ENCODE peak calls at places on chromosomes 4 and X, in six cellular contexts. R is fibroblast of pulmonary artery, F is lower leg skin, P is AG09309, J is BE2C, Y is AG04449. Q is an unnamed sample.

GRCh38 chrX:115679460-115679859 is 118.5 kb downstream of the PLS3 start:
- DNase-seq in R (peak), P (no peak), Y (no peak), J (no peak), F (no peak), Q (peak)

GRCh38 chr4:37324526-37324925 is 80.0 kb downstream of the NWD2 start:
- DNase-seq in R (no peak), F (no peak), J (no peak), P (no peak), Y (no peak), Q (no peak)

GRCh38 chr4:132427125-132427524 is 722.0 kb upstream of the PCDH10 start:
- DNase-seq in F (no peak), P (no peak), R (no peak), J (no peak), Y (no peak), Q (no peak)

GRCh38 chr4:127155121-127155520 is 477.6 kb upstream of the INTU start:
- DNase-seq in R (no peak), P (no peak), F (no peak), Y (no peak), J (no peak), Q (no peak)

GRCh38 chr4:113825272-113825671 is 63.7 kb upstream of the CAMK2D start:
- DNase-seq in P (no peak), Y (no peak), F (no peak), R (no peak), J (no peak), Q (no peak)

GRCh38 chr4:94169803-94170372 is 37.8 kb upstream of the SMARCAD1 start:
- DNase-seq in P (no peak), F (no peak), J (no peak), R (no peak), Y (no peak), Q (no peak)

GRCh38 chr4:36010531-36010930 is 233.8 kb downstream of the ARAP2 start:
- DNase-seq in R (peak), F (no peak), J (no peak), P (no peak), Y (no peak), Q (no peak)

GRCh38 chr4:55931833-55932232 is 16.9 kb upstream of the CEP135 start:
- DNase-seq in P (no peak), F (no peak), J (no peak), Y (no peak), R (peak), Q (peak)

GRCh38 chr4:185165605-185166063 is 22.6 kb downstream of the SLC25A4 start:
- DNase-seq in R (peak), Y (peak), J (no peak), F (no peak), P (peak), Q (peak)

GRCh38 chr4:40417941-40418340 is 82.8 kb downstream of the CHRNA9 start:
- DNase-seq in P (no peak), F (no peak), R (no peak), J (no peak), Y (no peak), Q (no peak)

GRCh38 chr4:171849823-171850222 is 36.6 kb downstream of the GALNTL6 start:
- DNase-seq in J (no peak), P (no peak), R (no peak), Y (no peak), F (no peak), Q (no peak)

GRCh38 chr4:171851295-171851694 is 38.1 kb downstream of the GALNTL6 start:
- DNase-seq in P (no peak), F (no peak), J (no peak), Y (no peak), R (no peak), Q (no peak)

GRCh38 chr4:171847751-171848150 is 34.5 kb downstream of the GALNTL6 start:
- DNase-seq in F (no peak), Y (no peak), R (no peak), P (no peak), J (no peak), Q (no peak)

GRCh38 chr4:171846893-171847292 is 33.7 kb downstream of the GALNTL6 start:
- DNase-seq in J (no peak), P (no peak), F (no peak), R (no peak), Y (no peak), Q (no peak)

GRCh38 chr4:171846232-171846631 is 33.0 kb downstream of the GALNTL6 start:
- DNase-seq in R (peak), P (no peak), Y (peak), F (no peak), J (peak), Q (no peak)
- TF ChIP-seq CTCF in R (peak), P (peak), Y (peak), F (no peak), J (peak), Q (no peak)

GRCh38 chr4:180434131-180434895 is 1808.9 kb upstream of the TENM3 start:
- DNase-seq in F (no peak), J (no peak), P (no peak), Y (no peak), R (no peak), Q (no peak)

GRCh38 chr4:180436366-180436765 is 1806.8 kb upstream of the TENM3 start:
- DNase-seq in Y (no peak), F (no peak), R (no peak), J (no peak), P (no peak), Q (no peak)

DNA sequence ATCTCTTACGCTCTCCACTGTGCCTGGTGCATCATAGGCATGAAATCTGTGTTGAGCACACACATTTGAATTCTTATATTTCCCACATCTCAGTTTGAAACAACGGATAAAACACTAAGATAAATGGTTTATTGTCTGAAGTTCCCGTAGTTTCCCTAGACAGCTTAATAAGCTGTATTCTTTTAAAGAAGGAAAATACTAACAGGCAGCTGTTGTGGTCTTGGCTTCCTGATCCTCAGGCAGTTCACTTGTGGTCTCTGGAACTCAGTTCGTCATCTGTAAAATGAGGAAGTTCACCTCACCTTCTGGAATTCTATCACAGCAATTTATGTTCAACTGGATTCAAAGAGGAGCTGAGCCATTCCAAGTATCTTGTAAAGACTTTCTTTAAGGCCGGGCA is 1805.6 kb upstream of the TENM3 start:
- DNase-seq in R (no peak), F (no peak), J (no peak), Y (no peak), P (no peak), Q (no peak)
- H3K4me3 ChIP-seq in R (no peak), F (no peak), J (no peak), Y (no peak), P (no peak), Q (no peak)

DNA sequence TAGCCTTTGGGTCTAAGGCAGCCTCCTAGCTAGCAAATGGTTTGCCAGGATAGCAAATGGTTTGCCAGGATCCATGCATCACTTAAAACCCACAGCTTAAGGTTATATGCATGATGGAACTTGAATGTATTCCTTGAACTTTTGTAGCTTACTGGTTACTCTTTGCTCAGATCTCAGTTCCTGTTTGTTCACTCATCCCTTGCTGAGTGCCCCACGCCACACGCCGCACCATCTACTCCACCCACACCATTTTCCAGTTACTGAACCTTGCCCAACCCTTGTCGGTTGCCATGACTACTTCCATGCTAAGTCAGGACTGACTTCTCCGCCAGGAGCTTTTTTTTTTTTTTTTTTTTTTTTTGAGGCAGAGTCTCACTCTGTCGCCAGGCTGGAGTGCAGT is 29.5 kb upstream of the XIAP start:
- DNase-seq in R (no peak), P (peak), Y (no peak), J (no peak), F (peak), Q (no peak)
- TF ChIP-seq CTCF in R (no peak), P (no peak), Y (no peak), J (no peak), F (no peak), Q (no peak)

DNA sequence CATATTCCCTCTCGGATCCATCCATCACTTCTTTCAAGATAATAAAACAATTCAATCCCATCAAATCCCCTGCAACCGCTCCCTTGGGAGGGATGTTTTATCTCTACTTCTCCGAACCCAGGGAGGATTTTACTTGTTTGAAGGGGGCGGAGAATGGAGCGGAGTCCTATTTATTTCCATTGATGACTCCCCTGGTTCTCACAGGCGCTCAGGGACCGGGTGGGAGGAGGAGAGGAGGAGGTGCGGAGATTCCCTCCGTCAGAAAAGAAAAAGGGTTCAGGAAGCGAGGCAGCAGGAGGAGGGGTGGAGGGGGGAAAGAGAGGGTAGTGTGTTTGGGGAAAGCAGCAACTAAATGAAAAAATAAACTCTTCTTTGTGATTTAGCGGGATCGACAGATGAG is 2.1 kb downstream of the NDNF start:
- DNase-seq in F (no peak), P (no peak), R (no peak), J (no peak), Y (no peak), Q (no peak)
- H3K4me3 ChIP-seq in F (no peak), P (no peak), R (no peak), J (no peak), Y (peak), Q (no peak)

DNA sequence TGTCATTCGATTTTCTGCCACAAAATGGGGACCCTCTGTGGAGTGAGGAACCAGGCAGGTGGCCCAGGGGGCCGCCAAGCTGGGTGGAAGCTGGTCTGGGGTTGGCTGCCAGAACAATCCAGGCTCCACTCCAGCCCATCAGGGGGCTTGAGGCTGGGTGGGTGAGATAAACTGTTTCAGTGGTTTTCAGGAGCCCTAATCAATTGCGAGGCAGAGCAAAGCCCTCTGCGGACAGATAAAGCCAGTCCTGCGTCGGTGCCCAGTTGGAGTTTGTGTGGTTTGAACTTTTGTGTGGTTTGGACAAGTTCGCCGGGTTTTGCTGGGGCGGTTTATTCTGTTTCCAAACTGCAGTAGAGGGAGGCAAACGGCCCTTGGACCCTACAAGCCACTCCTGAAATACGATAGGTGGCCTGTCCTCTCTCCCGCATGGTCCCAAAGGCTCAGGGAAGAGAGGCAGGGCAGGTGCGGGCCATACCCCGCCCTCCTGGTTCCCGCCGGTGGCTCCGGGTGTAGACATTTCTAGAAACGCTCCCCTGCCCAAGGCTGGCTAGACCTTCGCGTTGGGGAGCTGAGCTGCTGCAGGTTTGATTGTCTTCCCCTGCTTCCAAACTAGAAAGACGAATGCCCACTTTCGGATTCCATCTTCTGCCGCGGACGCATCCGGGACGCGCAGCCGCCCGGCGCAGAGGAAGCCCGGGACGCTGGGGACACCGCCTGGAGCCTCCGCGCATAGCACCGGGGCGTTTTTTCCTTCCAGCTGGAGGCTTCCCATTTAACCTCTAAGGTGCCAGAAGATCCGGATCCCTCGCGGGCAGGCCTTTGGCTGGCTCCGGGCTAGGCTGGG is 169.0 kb upstream of the BCOR start:
- DNase-seq in J (peak), R (peak), P (no peak), F (no peak), Y (no peak), Q (peak)
- TF ChIP-seq CTCF in J (peak), R (peak), P (peak), F (no peak), Y (peak), Q (peak)

GRCh38 chrX:3807906-3808305 is 94.5 kb upstream of the PRKX start:
- DNase-seq in Y (no peak), R (no peak), J (no peak), P (no peak), F (no peak), Q (no peak)

GRCh38 chrX:3803305-3803704 is 89.9 kb upstream of the PRKX start:
- DNase-seq in P (no peak), Y (no peak), R (no peak), F (no peak), J (no peak), Q (no peak)

GRCh38 chrX:3806630-3807029 is 93.2 kb upstream of the PRKX start:
- DNase-seq in R (no peak), Y (no peak), J (no peak), P (no peak), F (no peak), Q (no peak)

GRCh38 chrX:3803713-3804112 is 90.3 kb upstream of the PRKX start:
- DNase-seq in J (no peak), P (no peak), R (no peak), Y (no peak), F (no peak), Q (no peak)
- H3K4me3 ChIP-seq in J (no peak), P (no peak), R (no peak), Y (no peak), F (no peak), Q (no peak)

DNA sequence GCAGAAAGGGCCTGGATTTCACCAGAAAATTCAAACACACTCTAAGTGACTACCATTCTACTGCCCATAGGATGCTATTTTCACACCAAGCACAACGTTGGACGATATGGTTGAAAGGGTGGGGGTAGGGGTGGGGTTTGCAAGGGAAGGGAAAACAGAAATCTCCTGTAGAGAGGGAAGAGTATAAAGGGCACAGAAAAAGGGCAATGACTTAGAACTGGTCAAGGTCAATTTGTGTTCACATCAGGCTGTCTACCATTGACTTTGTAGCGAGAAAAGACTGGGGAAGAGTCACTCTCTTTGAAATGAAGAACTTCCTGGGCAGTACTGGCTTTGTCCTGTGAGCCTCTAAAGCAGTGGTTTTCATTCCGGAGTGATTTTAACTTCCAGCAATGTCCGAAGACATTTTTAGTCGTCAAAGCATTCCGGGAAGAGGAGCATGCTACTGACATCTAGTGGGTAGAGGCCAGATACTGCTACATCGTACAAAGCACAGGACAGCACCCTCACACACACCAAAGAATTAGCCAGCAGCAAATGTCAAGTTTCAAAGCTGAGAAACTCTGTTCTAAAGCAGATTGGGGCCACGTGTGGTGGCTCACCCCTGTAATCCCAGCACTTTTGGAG is 48.4 kb upstream of the SLC7A3 start:
- DNase-seq in Y (peak), J (peak), P (peak), F (no peak), R (peak), Q (peak)
- TF ChIP-seq CTCF in Y (peak), J (peak), P (peak), F (no peak), R (peak), Q (peak)

GRCh38 chrX:47623540-47624027 is 3.9 kb upstream of the SYN1 start:
- DNase-seq in R (peak), P (peak), F (peak), J (peak), Y (no peak), Q (peak)
- H3K4me3 ChIP-seq in R (peak), P (peak), F (no peak), J (peak), Y (peak), Q (peak)

GRCh38 chr4:111802191-111802590 is 343.1 kb upstream of the FAM241A start:
- DNase-seq in F (no peak), P (no peak), R (peak), J (no peak), Y (no peak), Q (no peak)

GRCh38 chr4:111811661-111812060 is 333.6 kb upstream of the FAM241A start:
- DNase-seq in P (no peak), F (no peak), J (no peak), R (no peak), Y (no peak), Q (no peak)

GRCh38 chr4:111808174-111808573 is 337.1 kb upstream of the FAM241A start:
- DNase-seq in P (no peak), J (no peak), F (no peak), R (no peak), Y (no peak), Q (no peak)

GRCh38 chr4:111807556-111807955 is 337.7 kb upstream of the FAM241A start:
- DNase-seq in J (no peak), P (no peak), Y (no peak), R (no peak), F (no peak), Q (no peak)

GRCh38 chr4:111806331-111806730 is 338.9 kb upstream of the FAM241A start:
- DNase-seq in P (no peak), R (no peak), J (peak), F (no peak), Y (no peak), Q (no peak)
- TF ChIP-seq CTCF in P (no peak), R (no peak), J (peak), F (no peak), Y (no peak), Q (no peak)

GRCh38 chr4:145732895-145733880 is 53.2 kb downstream of the C4orf51 start:
- DNase-seq in P (peak), R (peak), J (peak), F (peak), Y (peak), Q (peak)

GRCh38 chr4:145732416-145732815 is 52.5 kb downstream of the C4orf51 start:
- DNase-seq in P (no peak), Y (no peak), F (no peak), R (no peak), J (no peak), Q (no peak)

GRCh38 chr4:145735330-145735638 is 55.3 kb downstream of the C4orf51 start:
- DNase-seq in F (no peak), Y (peak), J (no peak), R (peak), P (peak), Q (peak)

GRCh38 chr4:145734576-145735329 is 54.8 kb downstream of the C4orf51 start:
- DNase-seq in P (peak), R (peak), J (no peak), F (peak), Y (peak), Q (peak)

GRCh38 chr4:145734051-145734450 is 54.1 kb downstream of the C4orf51 start:
- DNase-seq in R (peak), J (no peak), Y (no peak), P (no peak), F (no peak), Q (peak)
- H3K4me3 ChIP-seq in R (peak), J (no peak), Y (peak), P (peak), F (no peak), Q (peak)

Q was measured in fibroblast of the aortic adventitia.